ENCODE peak calls at places on chromosomes 3 and 15, in five cellular contexts. Z, T, X, V and B are unnamed samples.

GRCh38 chr15:65954289-65954741 is 85.0 kb downstream of the RAB11A start:
- DNase-seq in Z (no peak), T (peak; percentile 91), X (no peak), V (peak; percentile 67), B (no peak)

GRCh38 chr3:184742676-184743135 is 30.8 kb upstream of the MAGEF1 start:
- DNase-seq in Z (no peak), T (no peak), X (no peak), V (no peak), B (no peak)

GRCh38 chr3:4888913-4889846 is 90.1 kb upstream of the BHLHE40 start:
- DNase-seq in Z (no peak), T (no peak), X (peak; percentile 71), V (no peak), B (no peak)

GRCh38 chr15:76285241-76285825 is 25.9 kb downstream of the ETFA start:
- DNase-seq in Z (no peak), T (no peak), X (no peak), V (no peak), B (peak; percentile 4)

GRCh38 chr3:120170223-120170622 is 76.0 kb upstream of the GSK3B start:
- DNase-seq in Z (no peak), T (no peak), X (no peak), V (no peak), B (no peak)

GRCh38 chr3:17158941-17159682 is 274.4 kb downstream of the PLCL2 start:
- DNase-seq in Z (no peak), T (no peak), X (no peak), V (no peak), B (no peak)

GRCh38 chr15:25391971-25392733 is 46.7 kb downstream of the UBE3A start:
- DNase-seq in Z (no peak), T (no peak), X (no peak), V (no peak), B (no peak)

GRCh38 chr15:39710681-39711080 is 72.0 kb downstream of the FSIP1 start:
- DNase-seq in Z (no peak), T (no peak), X (no peak), V (no peak), B (no peak)

GRCh38 chr3:123419850-123420292 is 29.0 kb downstream of the ADCY5 start:
- DNase-seq in Z (no peak), T (no peak), X (no peak), V (no peak), B (no peak)

GRCh38 chr3:186786810-186787375 is 3.5 kb downstream of the EIF4A2 start:
- DNase-seq in Z (no peak), T (no peak), X (no peak), V (no peak), B (no peak)

GRCh38 chr3:132180337-132180791 is 136.8 kb upstream of the ACP3 start:
- DNase-seq in Z (peak; percentile 45), T (peak; percentile 79), X (peak; percentile 5), V (peak; percentile 5), B (peak; percentile 38)
- TF ChIP-seq SUZ12 in Z (no peak), T (no peak), X (no peak), V (no peak), B (no peak)

GRCh38 chr3:153287017-153287416 is 125.0 kb downstream of the RAP2B start:
- DNase-seq in Z (no peak), T (no peak), X (no peak), V (no peak), B (no peak)

GRCh38 chr3:153293222-153293621 is 131.2 kb downstream of the RAP2B start:
- DNase-seq in Z (no peak), T (no peak), X (no peak), V (no peak), B (no peak)

GRCh38 chr3:153289334-153289808 is 127.3 kb downstream of the RAP2B start:
- DNase-seq in Z (no peak), T (no peak), X (no peak), V (no peak), B (no peak)

GRCh38 chr3:153290278-153291015 is 128.4 kb downstream of the RAP2B start:
- DNase-seq in Z (no peak), T (no peak), X (no peak), V (no peak), B (no peak)

GRCh38 chr3:153291052-153291689 is 129.1 kb downstream of the RAP2B start:
- DNase-seq in Z (peak; percentile 26), T (peak; percentile 30), X (no peak), V (peak; percentile 13), B (peak; percentile 12)
- TF ChIP-seq SUZ12 in Z (no peak), T (no peak), X (no peak), V (no peak), B (no peak)

DNA sequence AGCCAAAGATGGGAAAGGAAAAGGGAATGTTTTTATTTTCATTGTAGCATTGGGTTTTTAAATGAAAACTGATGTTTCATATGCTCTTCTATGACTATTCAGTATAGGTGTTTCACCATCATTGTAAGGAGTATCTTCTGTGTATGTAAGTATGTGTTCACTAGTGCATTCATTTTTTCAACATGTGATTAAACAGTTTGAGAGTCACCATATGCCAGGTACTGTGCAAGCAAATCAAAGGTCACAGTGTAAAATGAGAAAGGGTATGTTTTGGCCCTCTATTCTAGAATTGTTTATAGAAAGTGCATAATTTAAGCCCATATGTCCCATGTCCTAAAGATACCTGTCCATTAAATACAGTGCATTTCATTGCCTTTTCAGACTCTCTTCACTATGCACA is 207.2 kb downstream of the ZBTB20 start:
- DNase-seq in Z (no peak), T (no peak), X (no peak), V (no peak), B (no peak)
- TF ChIP-seq SUZ12 in Z (no peak), T (no peak), X (no peak), V (no peak), B (no peak)

GRCh38 chr3:150138824-150139223 is 168.1 kb upstream of the PFN2 start:
- DNase-seq in Z (no peak), T (no peak), X (no peak), V (no peak), B (no peak)
- TF ChIP-seq SUZ12 in Z (no peak), T (no peak), X (no peak), V (no peak), B (no peak)

GRCh38 chr3:142897807-142898206 is 8.9 kb upstream of the PCOLCE2 start:
- DNase-seq in Z (no peak), T (no peak), X (no peak), V (no peak), B (no peak)

GRCh38 chr3:142898346-142899213 is 9.7 kb upstream of the PCOLCE2 start:
- DNase-seq in Z (no peak), T (no peak), X (no peak), V (no peak), B (no peak)

GRCh38 chr3:142896996-142897395 is 8.1 kb upstream of the PCOLCE2 start:
- DNase-seq in Z (no peak), T (no peak), X (no peak), V (no peak), B (no peak)

GRCh38 chr3:142894493-142894892 is 5.6 kb upstream of the PCOLCE2 start:
- DNase-seq in Z (no peak), T (no peak), X (no peak), V (no peak), B (no peak)

DNA sequence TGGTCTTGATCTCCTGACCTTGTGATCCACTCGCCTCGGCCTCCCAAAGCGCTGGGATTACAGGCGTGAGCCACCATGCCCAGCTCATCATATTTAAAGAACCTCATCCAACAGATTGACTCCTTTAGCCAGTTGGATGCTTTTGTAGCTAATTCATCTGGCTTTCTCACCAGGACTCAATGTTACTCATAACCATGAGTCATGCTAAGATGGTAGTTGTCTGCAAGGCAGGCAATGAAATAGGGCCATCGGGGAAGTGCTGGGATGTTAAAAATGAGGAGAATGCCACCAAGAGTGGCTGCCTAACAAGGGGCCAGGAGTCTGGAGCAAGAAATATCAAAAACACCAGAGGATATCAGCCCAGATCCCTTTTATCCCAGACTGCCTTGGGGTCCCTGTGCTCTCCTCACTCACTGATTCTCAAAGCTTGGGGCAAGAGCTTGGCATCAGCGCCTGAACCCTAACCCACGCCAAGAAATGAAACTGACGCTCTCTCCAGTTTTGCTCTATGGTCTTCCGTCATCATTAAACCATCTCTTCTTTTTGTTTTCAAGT is 7.4 kb upstream of the PCOLCE2 start:
- DNase-seq in Z (no peak), T (no peak), X (no peak), V (no peak), B (no peak)
- TF ChIP-seq SUZ12 in Z (no peak), T (no peak), X (no peak), V (no peak), B (no peak)

GRCh38 chr3:100682854-100683760 is 26.2 kb upstream of the TFG start:
- DNase-seq in Z (no peak), T (no peak), X (no peak), V (no peak), B (no peak)

GRCh38 chr3:100681496-100681895 is 27.8 kb upstream of the TFG start:
- DNase-seq in Z (no peak), T (no peak), X (no peak), V (no peak), B (no peak)

GRCh38 chr3:100682056-100682853 is 27.0 kb upstream of the TFG start:
- DNase-seq in Z (no peak), T (no peak), X (no peak), V (no peak), B (no peak)
- TF ChIP-seq SUZ12 in Z (no peak), T (no peak), X (no peak), V (no peak), B (no peak)

GRCh38 chr15:85277847-85278246 is 102.6 kb upstream of the AKAP13 start:
- DNase-seq in Z (no peak), T (no peak), X (no peak), V (no peak), B (no peak)

GRCh38 chr15:85274315-85275050 is 105.9 kb upstream of the AKAP13 start:
- DNase-seq in Z (no peak), T (no peak), X (no peak), V (no peak), B (no peak)

GRCh38 chr15:85276921-85277320 is 103.5 kb upstream of the AKAP13 start:
- DNase-seq in Z (no peak), T (no peak), X (no peak), V (no peak), B (no peak)

GRCh38 chr15:85280203-85280602 is 100.2 kb upstream of the AKAP13 start:
- DNase-seq in Z (no peak), T (no peak), X (peak; percentile 26), V (no peak), B (no peak)

GRCh38 chr15:85276508-85276907 is 103.9 kb upstream of the AKAP13 start:
- DNase-seq in Z (no peak), T (no peak), X (no peak), V (no peak), B (no peak)
- TF ChIP-seq SUZ12 in Z (no peak), T (no peak), X (no peak), V (no peak), B (no peak)

DNA sequence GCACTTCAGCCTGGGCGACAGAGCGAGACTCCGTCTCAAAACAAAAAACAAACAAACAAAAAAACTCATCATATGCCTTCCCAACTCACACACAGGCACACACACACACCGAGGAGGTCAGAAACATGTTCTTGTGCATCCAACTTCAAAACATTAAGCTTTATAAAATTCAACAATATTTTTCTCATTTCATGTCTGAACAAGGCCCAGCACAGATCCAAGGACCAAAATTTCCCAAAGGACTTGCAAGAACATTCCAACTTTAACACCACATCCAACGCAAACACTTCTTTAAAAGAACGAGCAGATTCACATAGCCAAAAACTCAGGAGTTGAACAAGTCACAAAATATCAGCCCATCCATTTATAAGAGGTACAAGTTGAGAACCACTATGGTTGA is 148.4 kb downstream of the MAGI1 start:
- DNase-seq in Z (no peak), T (no peak), X (no peak), V (no peak), B (no peak)
- TF ChIP-seq SUZ12 in Z (no peak), T (no peak), X (no peak), V (no peak), B (no peak)